ENCODE peak calls at places on chromosomes 12 and 14, in nine cellular contexts. H, M, P, D, W, A, Y, I and E are unnamed samples.

GRCh38 chr14:36069535-36069900 is 107.0 kb downstream of the PTCSC3 start:
- DNase-seq in H (no peak), M (peak; percentile 23), P (no peak), D (no peak), W (peak; percentile 80), A (peak; percentile 69), Y (peak; percentile 51), I (peak; percentile 59), E (no peak)

GRCh38 chr12:29930503-29930902 is 146.8 kb upstream of the TMTC1 start:
- DNase-seq in H (no peak), M (no peak), P (no peak), D (no peak), W (no peak), A (no peak), Y (no peak), I (no peak), E (no peak)

GRCh38 chr12:123757555-123757954 is 4.5 kb upstream of the DNAH10 start:
- DNase-seq in H (no peak), M (peak; percentile 79), P (no peak), D (no peak), W (no peak), A (peak; percentile 29), Y (no peak), I (no peak), E (no peak)

GRCh38 chr12:132801741-132802140 is 26.9 kb downstream of the GOLGA3 start:
- DNase-seq in H (no peak), M (no peak), P (no peak), D (no peak), W (no peak), A (no peak), Y (no peak), I (no peak), E (no peak)

GRCh38 chr12:132766380-132767085 is 4.9 kb upstream of the ANKLE2 start:
- DNase-seq in H (no peak), M (no peak), P (no peak), D (no peak), W (no peak), A (peak; percentile 63), Y (peak; percentile 49), I (no peak), E (peak; percentile 36)

GRCh38 chr12:56720696-56721615 is 4.1 kb downstream of the NACA start:
- DNase-seq in H (no peak), M (no peak), P (peak; percentile 68), D (no peak), W (no peak), A (no peak), Y (no peak), I (no peak), E (no peak)

GRCh38 chr12:45050751-45051489 is at the start of gene DBX2:
- DNase-seq in H (no peak), M (no peak), P (no peak), D (peak; percentile 83), W (peak; percentile 64), A (no peak), Y (peak; percentile 71), I (no peak), E (no peak)

GRCh38 chr12:2561367-2561766 is 233.4 kb upstream of the FKBP4 start:
- DNase-seq in H (no peak), M (no peak), P (no peak), D (no peak), W (no peak), A (no peak), Y (no peak), I (no peak), E (no peak)

GRCh38 chr12:120584343-120585149 is 3.3 kb upstream of the POP5 start:
- DNase-seq in H (peak; percentile 34), M (no peak), P (no peak), D (no peak), W (peak; percentile 60), A (peak; percentile 55), Y (peak; percentile 87), I (peak; percentile 57), E (peak; percentile 84)

GRCh38 chr14:60775296-60775695 is 40.7 kb downstream of the MNAT1 start:
- DNase-seq in H (no peak), M (no peak), P (no peak), D (no peak), W (no peak), A (no peak), Y (no peak), I (no peak), E (no peak)

GRCh38 chr14:81384900-81385299 is 15.2 kb downstream of the STON2 start:
- DNase-seq in H (no peak), M (no peak), P (no peak), D (no peak), W (peak; percentile 47), A (no peak), Y (no peak), I (no peak), E (no peak)